ENCODE peak calls at places on chromosomes 12 and 14, in seven cellular contexts. D is GM23248; P is aorta; W is prostate gland; R is CD4-positive, alpha-beta T cell; I is BE2C; A is esophagus muscularis mucosa. F is an unnamed sample.

GRCh38 chr12:120649442-120650248 is 9.2 kb downstream of the CABP1 start:
- DNase-seq in D (peak; percentile 33), P (peak; percentile 60), W (no peak), R (no peak), I (peak; percentile 71), A (no peak), F (peak; percentile 78)

GRCh38 chr14:73943083-73943482 is 6.8 kb downstream of the FAM161B start:
- DNase-seq in D (peak; percentile 87), P (no peak), W (peak; percentile 27), R (no peak), I (no peak), A (no peak), F (peak; percentile 50)

GRCh38 chr12:122795807-122796206 is 21.4 kb downstream of the CCDC62 start:
- DNase-seq in D (no peak), P (no peak), W (no peak), R (no peak), I (no peak), A (no peak), F (no peak)

GRCh38 chr12:16564675-16565074 is 41.3 kb downstream of the LMO3 start:
- DNase-seq in D (no peak), P (no peak), W (no peak), R (no peak), I (no peak), A (no peak), F (no peak)

GRCh38 chr14:92789457-92790089 is 4.5 kb upstream of the GOLGA5 start:
- DNase-seq in D (peak; percentile 39), P (no peak), W (no peak), R (no peak), I (no peak), A (no peak), F (no peak)

GRCh38 chr12:113040722-113041168 is 15.8 kb upstream of the DTX1 start:
- DNase-seq in D (peak; percentile 89), P (peak; percentile 81), W (no peak), R (no peak), I (no peak), A (peak; percentile 93), F (peak; percentile 84)

GRCh38 chr12:68686595-68687521 is at the start of gene NUP107:
- DNase-seq in D (peak; percentile 99), P (peak; percentile 99), W (peak; percentile 97), R (peak; percentile 96), I (peak; percentile 99), A (peak; percentile 99), F (peak; percentile 99)

GRCh38 chr14:45940318-45940717 is 687.3 kb upstream of the MIS18BP1 start:
- DNase-seq in D (no peak), P (no peak), W (no peak), R (no peak), I (no peak), A (no peak), F (no peak)

GRCh38 chr14:31827325-31827724 is 249.8 kb upstream of the ARHGAP5 start:
- DNase-seq in D (no peak), P (no peak), W (no peak), R (no peak), I (no peak), A (no peak), F (no peak)

GRCh38 chr14:92105845-92106094 is 612 bp downstream of the ATXN3 start:
- DNase-seq in D (peak; percentile 77), P (peak; percentile 74), W (peak; percentile 29), R (no peak), I (peak; percentile 36), A (peak; percentile 92), F (peak; percentile 74)

GRCh38 chr14:59904184-59904583 is 15.8 kb upstream of the LRRC9 start:
- DNase-seq in D (no peak), P (no peak), W (no peak), R (no peak), I (no peak), A (no peak), F (no peak)

GRCh38 chr12:65720136-65720535 is 104.1 kb upstream of the HMGA2 start:
- DNase-seq in D (peak; percentile 66), P (no peak), W (no peak), R (no peak), I (no peak), A (no peak), F (no peak)

GRCh38 chr12:31089072-31089471 is 15.4 kb downstream of the DDX11 start:
- DNase-seq in D (no peak), P (no peak), W (no peak), R (no peak), I (no peak), A (no peak), F (no peak)

GRCh38 chr14:46053221-46053620 is 598.4 kb downstream of the RPL10L start:
- DNase-seq in D (peak; percentile 55), P (no peak), W (no peak), R (no peak), I (no peak), A (no peak), F (no peak)

GRCh38 chr14:68661226-68662225 is 131.3 kb downstream of the ZFP36L1 start:
- DNase-seq in D (no peak), P (no peak), W (no peak), R (no peak), I (no peak), A (no peak), F (peak; percentile 15)

GRCh38 chr14:69860221-69860620 is 19.0 kb upstream of the SMOC1 start:
- DNase-seq in D (no peak), P (no peak), W (no peak), R (no peak), I (no peak), A (no peak), F (no peak)

GRCh38 chr12:124994435-124994975 is 1.1 kb downstream of the BRI3BP start:
- DNase-seq in D (no peak), P (no peak), W (no peak), R (no peak), I (no peak), A (no peak), F (no peak)

GRCh38 chr14:91127411-91127810 is 13.5 kb downstream of the DGLUCY start:
- DNase-seq in D (no peak), P (peak; percentile 61), W (peak; percentile 85), R (no peak), I (peak; percentile 30), A (no peak), F (no peak)

GRCh38 chr12:114504311-114504710 is 98.4 kb upstream of the TBX5 start:
- DNase-seq in D (peak; percentile 31), P (no peak), W (no peak), R (no peak), I (no peak), A (no peak), F (no peak)
- H3K27me3 ChIP-seq in D (peaks cover 28% of the 10 kb centered on the region), P (no peaks in the 10 kb centered on the region), W (peaks cover 13% of the 10 kb centered on the region), R (peaks cover 25% of the 10 kb centered on the region), I (peaks cover 52% of the 10 kb centered on the region), A (no peaks in the 10 kb centered on the region), F (peaks cover 34% of the 10 kb centered on the region)

DNA sequence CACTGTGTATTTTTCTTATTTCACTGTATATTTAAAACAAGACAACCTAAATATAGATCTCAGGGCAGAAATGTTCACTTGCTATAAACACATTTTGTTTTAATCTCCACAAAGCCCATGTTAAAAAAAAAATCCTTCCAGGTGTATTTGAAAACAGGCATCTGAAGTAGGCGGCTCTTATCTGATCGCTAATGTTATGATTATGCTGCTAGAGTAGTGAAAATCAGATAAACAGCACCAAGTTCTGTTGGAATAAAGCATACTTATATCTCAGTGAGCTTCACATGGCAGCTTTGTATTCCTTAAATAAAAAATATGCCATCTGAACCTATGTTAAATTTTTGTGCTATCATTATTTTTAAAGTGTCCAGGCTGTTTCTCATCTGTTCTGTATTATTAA is 47.6 kb upstream of the PZP start:
- DNase-seq in D (no peak), P (no peak), W (no peak), R (no peak), I (no peak), A (no peak), F (no peak)
- H3K27me3 ChIP-seq in D (peaks cover 5% of the 10 kb centered on the region), P (no peaks in the 10 kb centered on the region), W (no peaks in the 10 kb centered on the region), R (no peaks in the 10 kb centered on the region), I (peaks cover 18% of the 10 kb centered on the region), A (no peaks in the 10 kb centered on the region), F (no peaks in the 10 kb centered on the region)

DNA sequence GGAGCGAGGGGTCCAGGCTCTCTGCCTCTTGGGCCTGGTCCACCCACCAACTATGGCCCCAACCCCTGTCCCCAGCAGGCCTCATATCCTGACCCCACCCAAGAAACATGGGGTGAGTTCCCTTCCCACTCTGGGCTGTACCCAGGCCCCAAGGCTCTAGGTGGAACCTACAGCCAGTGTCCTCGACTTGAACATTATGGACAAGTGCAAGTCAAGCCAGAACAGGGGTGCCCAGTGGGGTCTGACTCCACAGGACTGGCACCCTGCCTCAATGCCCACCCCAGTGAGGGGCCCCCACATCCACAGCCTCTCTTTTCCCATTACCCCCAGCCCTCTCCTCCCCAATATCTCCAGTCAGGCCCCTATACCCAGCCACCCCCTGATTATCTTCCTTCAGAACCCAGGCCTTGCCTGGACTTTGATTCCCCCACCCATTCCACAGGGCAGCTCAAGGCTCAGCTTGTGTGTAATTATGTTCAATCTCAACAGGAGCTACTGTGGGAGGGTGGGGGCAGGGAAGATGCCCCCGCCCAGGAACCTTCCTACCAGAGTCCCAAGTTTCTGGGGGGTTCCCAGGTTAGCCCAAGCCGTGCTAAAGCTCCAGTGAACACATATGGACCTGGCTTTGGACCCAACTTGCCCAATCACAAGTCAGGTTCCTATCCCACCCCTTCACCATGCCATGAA is 8.6 kb downstream of the ARHGAP9 start:
- DNase-seq in D (no peak), P (no peak), W (no peak), R (no peak), I (no peak), A (no peak), F (no peak)
- H3K27me3 ChIP-seq in D (peaks cover 39% of the 10 kb centered on the region), P (no peaks in the 10 kb centered on the region), W (peaks cover 6% of the 10 kb centered on the region), R (no peaks in the 10 kb centered on the region), I (peaks cover 98% of the 10 kb centered on the region), A (no peaks in the 10 kb centered on the region), F (peaks cover 57% of the 10 kb centered on the region)

DNA sequence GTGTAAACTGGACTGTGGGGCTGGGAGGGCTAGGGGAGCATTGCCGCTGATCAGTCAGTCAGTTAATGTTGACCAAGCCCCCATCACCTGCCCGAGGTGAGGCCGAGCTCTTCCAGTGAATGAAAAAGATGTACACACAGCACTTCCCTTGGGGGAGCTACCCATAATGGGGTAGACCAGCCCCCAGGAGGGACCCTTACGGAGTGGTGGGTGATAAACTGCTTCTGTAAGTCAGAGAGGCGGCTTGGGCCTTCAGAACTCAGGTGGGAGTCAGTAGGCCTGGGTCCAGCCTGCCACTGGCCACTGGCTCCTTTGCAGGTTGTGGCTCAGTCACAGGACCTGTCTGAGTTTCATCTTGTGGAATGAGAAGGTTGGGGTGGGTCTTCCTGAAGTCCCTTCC is 43.5 kb downstream of the TSPAN9 start:
- DNase-seq in D (no peak), P (no peak), W (no peak), R (no peak), I (no peak), A (no peak), F (no peak)
- H3K27me3 ChIP-seq in D (no peaks in the 10 kb centered on the region), P (no peaks in the 10 kb centered on the region), W (no peaks in the 10 kb centered on the region), R (no peaks in the 10 kb centered on the region), I (no peaks in the 10 kb centered on the region), A (no peaks in the 10 kb centered on the region), F (no peaks in the 10 kb centered on the region)

DNA sequence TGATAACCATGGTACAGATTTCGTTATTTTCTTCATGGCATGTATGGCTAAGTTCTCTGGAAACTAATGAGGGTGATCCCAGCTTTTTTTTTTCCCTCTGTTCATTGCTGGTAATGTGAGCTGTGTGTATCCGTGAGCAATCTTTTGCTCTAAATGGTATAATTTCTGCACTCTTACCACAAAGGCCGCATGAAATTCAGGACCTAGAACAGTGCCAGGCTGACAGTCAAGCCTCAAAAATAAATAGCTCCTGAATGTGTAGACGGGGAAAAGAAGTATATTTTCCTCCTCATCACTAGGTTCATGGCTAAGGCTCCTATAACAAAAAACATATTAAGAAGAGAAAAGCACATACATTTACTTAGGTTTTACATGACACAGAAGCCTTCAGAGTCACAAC is 140.2 kb upstream of the RMST start:
- DNase-seq in D (no peak), P (no peak), W (no peak), R (no peak), I (no peak), A (peak; percentile 62), F (no peak)
- H3K27me3 ChIP-seq in D (no peaks in the 10 kb centered on the region), P (peaks cover 1% of the 10 kb centered on the region), W (no peaks in the 10 kb centered on the region), R (no peaks in the 10 kb centered on the region), I (no peaks in the 10 kb centered on the region), A (no peaks in the 10 kb centered on the region), F (no peaks in the 10 kb centered on the region)

GRCh38 chr12:131222271-131223139 is 268.8 kb downstream of the ADGRD1 start:
- DNase-seq in D (no peak), P (no peak), W (no peak), R (no peak), I (peak; percentile 70), A (no peak), F (peak; percentile 53)
- H3K27me3 ChIP-seq in D (peaks cover 3% of the 10 kb centered on the region), P (no peaks in the 10 kb centered on the region), W (no peaks in the 10 kb centered on the region), R (peaks cover 5% of the 10 kb centered on the region), I (no peaks in the 10 kb centered on the region), A (no peaks in the 10 kb centered on the region), F (peaks cover 50% of the 10 kb centered on the region)